ENCODE peak calls at places on chromosomes 11 and 22, in ten cellular contexts. One of them, this sample, is unnamed.

GRCh38 chr11:86374586-86374985 is at the start of gene CCDC81:
- DNase-seq in sigmoid colon: no peak
- DNase-seq in testis: peak; percentile 43
- DNase-seq in tibial nerve: no peak
- DNase-seq in ovary: peak; percentile 30
- DNase-seq in esophagus squamous epithelium: no peak
- DNase-seq in A549: no peak
- DNase-seq in adrenal gland: no peak
- DNase-seq in transverse colon: no peak
- DNase-seq in right lobe of liver: peak; percentile 46
- DNase-seq in this sample: no peak

GRCh38 chr11:5620606-5621521 is 3.9 kb upstream of the TRIM34 start:
- DNase-seq in sigmoid colon: no peak
- DNase-seq in testis: no peak
- DNase-seq in tibial nerve: no peak
- DNase-seq in ovary: no peak
- DNase-seq in esophagus squamous epithelium: no peak
- DNase-seq in A549: peak; percentile 91
- DNase-seq in adrenal gland: no peak
- DNase-seq in transverse colon: no peak
- DNase-seq in right lobe of liver: no peak
- DNase-seq in this sample: peak; percentile 45

GRCh38 chr11:86335131-86335768 is 33.2 kb downstream of the HIKESHI start:
- DNase-seq in sigmoid colon: no peak
- DNase-seq in testis: no peak
- DNase-seq in tibial nerve: no peak
- DNase-seq in ovary: no peak
- DNase-seq in esophagus squamous epithelium: no peak
- DNase-seq in A549: no peak
- DNase-seq in adrenal gland: no peak
- DNase-seq in transverse colon: no peak
- DNase-seq in right lobe of liver: no peak
- DNase-seq in this sample: no peak

GRCh38 chr22:21917206-21917958 is 35.3 kb downstream of the PPM1F start:
- DNase-seq in sigmoid colon: no peak
- DNase-seq in testis: peak; percentile 69
- DNase-seq in tibial nerve: no peak
- DNase-seq in ovary: peak; percentile 47
- DNase-seq in esophagus squamous epithelium: no peak
- DNase-seq in A549: no peak
- DNase-seq in adrenal gland: peak; percentile 75
- DNase-seq in transverse colon: no peak
- DNase-seq in right lobe of liver: no peak
- DNase-seq in this sample: no peak

GRCh38 chr11:128508785-128509518 is 78.4 kb downstream of the ETS1 start:
- DNase-seq in sigmoid colon: no peak
- DNase-seq in testis: no peak
- DNase-seq in tibial nerve: no peak
- DNase-seq in ovary: no peak
- DNase-seq in esophagus squamous epithelium: no peak
- DNase-seq in A549: peak; percentile 74
- DNase-seq in adrenal gland: no peak
- DNase-seq in transverse colon: no peak
- DNase-seq in right lobe of liver: no peak
- DNase-seq in this sample: no peak

GRCh38 chr22:48267681-48268080 is 1505.2 kb downstream of the TBC1D22A start:
- DNase-seq in sigmoid colon: no peak
- DNase-seq in testis: no peak
- DNase-seq in tibial nerve: no peak
- DNase-seq in ovary: no peak
- DNase-seq in esophagus squamous epithelium: no peak
- DNase-seq in A549: no peak
- DNase-seq in adrenal gland: no peak
- DNase-seq in transverse colon: no peak
- DNase-seq in right lobe of liver: no peak
- DNase-seq in this sample: no peak

GRCh38 chr11:58958500-58958899 is 19.2 kb downstream of the GLYATL1 start:
- DNase-seq in sigmoid colon: no peak
- DNase-seq in testis: peak; percentile 60
- DNase-seq in tibial nerve: no peak
- DNase-seq in ovary: no peak
- DNase-seq in esophagus squamous epithelium: no peak
- DNase-seq in A549: peak; percentile 19
- DNase-seq in adrenal gland: peak; percentile 47
- DNase-seq in transverse colon: peak; percentile 67
- DNase-seq in right lobe of liver: no peak
- DNase-seq in this sample: no peak

GRCh38 chr22:39634530-39635399 is 64.2 kb downstream of the CACNA1I start:
- DNase-seq in sigmoid colon: no peak
- DNase-seq in testis: no peak
- DNase-seq in tibial nerve: no peak
- DNase-seq in ovary: no peak
- DNase-seq in esophagus squamous epithelium: no peak
- DNase-seq in A549: peak; percentile 75
- DNase-seq in adrenal gland: peak; percentile 84
- DNase-seq in transverse colon: peak; percentile 49
- DNase-seq in right lobe of liver: no peak
- DNase-seq in this sample: peak; percentile 84

GRCh38 chr22:49825436-49825835 is 2.2 kb downstream of the BRD1 start:
- DNase-seq in sigmoid colon: no peak
- DNase-seq in testis: no peak
- DNase-seq in tibial nerve: no peak
- DNase-seq in ovary: no peak
- DNase-seq in esophagus squamous epithelium: no peak
- DNase-seq in A549: no peak
- DNase-seq in adrenal gland: no peak
- DNase-seq in transverse colon: no peak
- DNase-seq in right lobe of liver: no peak
- DNase-seq in this sample: no peak

GRCh38 chr22:39519681-39520053 is 695 bp upstream of the ATF4 start:
- DNase-seq in sigmoid colon: peak; percentile 87
- DNase-seq in testis: peak; percentile 73
- DNase-seq in tibial nerve: peak; percentile 52
- DNase-seq in ovary: no peak
- DNase-seq in esophagus squamous epithelium: no peak
- DNase-seq in A549: peak; percentile 61
- DNase-seq in adrenal gland: peak; percentile 75
- DNase-seq in transverse colon: peak; percentile 69
- DNase-seq in right lobe of liver: peak; percentile 79
- DNase-seq in this sample: no peak

GRCh38 chr11:77559686-77560425 is 29.9 kb upstream of the AQP11 start:
- DNase-seq in sigmoid colon: no peak
- DNase-seq in testis: no peak
- DNase-seq in tibial nerve: no peak
- DNase-seq in ovary: no peak
- DNase-seq in esophagus squamous epithelium: no peak
- DNase-seq in A549: peak; percentile 61
- DNase-seq in adrenal gland: peak; percentile 82
- DNase-seq in transverse colon: no peak
- DNase-seq in right lobe of liver: no peak
- DNase-seq in this sample: peak; percentile 68

GRCh38 chr11:69810289-69811118 is 8.7 kb downstream of the FGF3 start:
- DNase-seq in sigmoid colon: no peak
- DNase-seq in testis: no peak
- DNase-seq in tibial nerve: no peak
- DNase-seq in ovary: no peak
- DNase-seq in esophagus squamous epithelium: no peak
- DNase-seq in A549: no peak
- DNase-seq in adrenal gland: no peak
- DNase-seq in transverse colon: no peak
- DNase-seq in right lobe of liver: peak; percentile 80
- DNase-seq in this sample: no peak

DNA sequence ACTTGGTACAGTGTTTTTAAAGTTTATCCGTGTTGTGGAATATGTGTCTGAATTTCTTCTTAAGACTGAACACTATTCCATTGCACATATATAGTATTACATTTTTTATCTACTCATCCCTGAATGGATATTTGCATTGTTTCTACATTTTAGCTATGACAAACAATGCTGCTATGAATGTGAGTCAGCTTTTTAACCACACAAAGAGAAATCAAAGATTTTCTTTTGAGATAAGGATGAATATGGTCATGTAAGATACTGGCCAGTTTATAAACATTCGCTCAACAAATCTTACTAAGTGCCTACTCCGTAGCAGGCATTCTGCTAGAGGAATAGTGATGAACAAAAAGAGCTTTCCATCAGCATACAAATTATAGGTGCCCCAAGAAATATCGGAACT is 16.5 kb upstream of the OR9G4 start:
- DNase-seq in sigmoid colon: no peak
- DNase-seq in testis: no peak
- DNase-seq in tibial nerve: no peak
- DNase-seq in ovary: no peak
- DNase-seq in esophagus squamous epithelium: no peak
- DNase-seq in A549: no peak
- DNase-seq in adrenal gland: no peak
- DNase-seq in transverse colon: no peak
- DNase-seq in right lobe of liver: no peak
- DNase-seq in this sample: no peak
- TF ChIP-seq POLR2A in sigmoid colon: no peak
- TF ChIP-seq POLR2A in testis: no peak
- TF ChIP-seq POLR2A in tibial nerve: no peak
- TF ChIP-seq POLR2A in ovary: no peak
- TF ChIP-seq POLR2A in esophagus squamous epithelium: no peak
- TF ChIP-seq POLR2A in A549: no peak
- TF ChIP-seq POLR2A in adrenal gland: no peak
- TF ChIP-seq POLR2A in transverse colon: no peak
- TF ChIP-seq POLR2A in right lobe of liver: no peak
- TF ChIP-seq POLR2A in this sample: no peak

GRCh38 chr11:47524200-47524874 is 28.6 kb downstream of the CELF1 start:
- DNase-seq in sigmoid colon: peak; percentile 76
- DNase-seq in testis: peak; percentile 34
- DNase-seq in tibial nerve: no peak
- DNase-seq in ovary: no peak
- DNase-seq in esophagus squamous epithelium: no peak
- DNase-seq in A549: no peak
- DNase-seq in adrenal gland: peak; percentile 25
- DNase-seq in transverse colon: no peak
- DNase-seq in right lobe of liver: no peak
- DNase-seq in this sample: no peak
- TF ChIP-seq POLR2A in sigmoid colon: no peak
- TF ChIP-seq POLR2A in testis: no peak
- TF ChIP-seq POLR2A in tibial nerve: no peak
- TF ChIP-seq POLR2A in ovary: no peak
- TF ChIP-seq POLR2A in esophagus squamous epithelium: no peak
- TF ChIP-seq POLR2A in A549: no peak
- TF ChIP-seq POLR2A in adrenal gland: no peak
- TF ChIP-seq POLR2A in transverse colon: no peak
- TF ChIP-seq POLR2A in right lobe of liver: no peak
- TF ChIP-seq POLR2A in this sample: no peak

DNA sequence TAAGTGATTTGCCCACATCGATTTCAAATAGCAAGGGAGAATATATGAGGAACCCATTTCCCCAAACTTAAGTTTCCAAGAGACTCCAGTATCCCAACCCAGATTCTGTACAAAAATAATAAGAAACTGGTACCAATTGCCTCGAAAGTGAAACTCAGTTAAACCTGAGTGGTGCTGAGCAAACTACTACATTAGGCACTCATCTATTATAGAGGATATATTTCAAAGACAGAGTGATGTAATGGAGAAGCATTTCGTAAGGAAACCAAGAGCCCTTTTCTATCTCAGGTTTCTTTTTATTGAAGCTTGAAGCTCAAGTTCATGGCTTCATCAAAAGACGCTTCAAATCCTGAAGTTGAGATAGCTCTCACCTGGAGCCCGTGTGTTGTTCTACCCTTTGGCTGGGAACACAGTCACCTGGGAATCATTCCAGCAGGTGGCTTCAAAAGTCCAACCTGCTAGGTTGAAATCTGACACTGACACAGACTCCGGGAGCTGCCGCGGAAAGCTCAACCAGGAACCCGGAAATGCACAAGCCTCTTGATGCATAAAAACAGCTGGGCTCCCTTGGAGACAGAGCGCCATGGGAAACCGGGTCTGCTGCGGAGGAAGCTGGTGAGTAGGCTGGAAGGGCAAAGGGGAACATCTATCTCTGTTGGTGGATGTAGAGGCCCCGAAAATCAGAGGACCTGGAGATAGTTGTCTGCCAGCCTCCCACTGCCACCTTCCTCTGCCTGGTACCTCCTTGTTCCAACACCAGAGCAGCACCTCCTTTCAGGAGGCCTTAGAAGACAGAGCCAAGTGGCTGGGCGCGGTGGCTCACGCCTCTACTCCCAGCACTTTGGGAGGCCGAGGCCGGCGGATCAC is at the start of gene C11orf52:
- DNase-seq in sigmoid colon: no peak
- DNase-seq in testis: no peak
- DNase-seq in tibial nerve: no peak
- DNase-seq in ovary: no peak
- DNase-seq in esophagus squamous epithelium: no peak
- DNase-seq in A549: no peak
- DNase-seq in adrenal gland: no peak
- DNase-seq in transverse colon: peak; percentile 81
- DNase-seq in right lobe of liver: peak; percentile 82
- DNase-seq in this sample: no peak
- TF ChIP-seq POLR2A in sigmoid colon: no peak
- TF ChIP-seq POLR2A in testis: no peak
- TF ChIP-seq POLR2A in tibial nerve: no peak
- TF ChIP-seq POLR2A in ovary: no peak
- TF ChIP-seq POLR2A in esophagus squamous epithelium: no peak
- TF ChIP-seq POLR2A in A549: no peak
- TF ChIP-seq POLR2A in adrenal gland: no peak
- TF ChIP-seq POLR2A in transverse colon: peak; percentile 66
- TF ChIP-seq POLR2A in right lobe of liver: peak; percentile 61
- TF ChIP-seq POLR2A in this sample: no peak

GRCh38 chr11:57777969-57778317 is 16.3 kb downstream of the CTNND1 start:
- DNase-seq in sigmoid colon: no peak
- DNase-seq in testis: no peak
- DNase-seq in tibial nerve: no peak
- DNase-seq in ovary: no peak
- DNase-seq in esophagus squamous epithelium: no peak
- DNase-seq in A549: peak; percentile 70
- DNase-seq in adrenal gland: no peak
- DNase-seq in transverse colon: peak; percentile 79
- DNase-seq in right lobe of liver: no peak
- DNase-seq in this sample: no peak

GRCh38 chr11:57776577-57776976 is 15.0 kb downstream of the CTNND1 start:
- DNase-seq in sigmoid colon: no peak
- DNase-seq in testis: no peak
- DNase-seq in tibial nerve: no peak
- DNase-seq in ovary: no peak
- DNase-seq in esophagus squamous epithelium: no peak
- DNase-seq in A549: no peak
- DNase-seq in adrenal gland: no peak
- DNase-seq in transverse colon: no peak
- DNase-seq in right lobe of liver: no peak
- DNase-seq in this sample: no peak

GRCh38 chr11:57779275-57779674 is 17.7 kb downstream of the CTNND1 start:
- DNase-seq in sigmoid colon: no peak
- DNase-seq in testis: peak; percentile 62
- DNase-seq in tibial nerve: no peak
- DNase-seq in ovary: no peak
- DNase-seq in esophagus squamous epithelium: no peak
- DNase-seq in A549: peak; percentile 63
- DNase-seq in adrenal gland: peak; percentile 40
- DNase-seq in transverse colon: no peak
- DNase-seq in right lobe of liver: no peak
- DNase-seq in this sample: no peak

GRCh38 chr11:57776101-57776511 is 14.5 kb downstream of the CTNND1 start:
- DNase-seq in sigmoid colon: no peak
- DNase-seq in testis: no peak
- DNase-seq in tibial nerve: no peak
- DNase-seq in ovary: no peak
- DNase-seq in esophagus squamous epithelium: no peak
- DNase-seq in A549: no peak
- DNase-seq in adrenal gland: no peak
- DNase-seq in transverse colon: no peak
- DNase-seq in right lobe of liver: no peak
- DNase-seq in this sample: no peak

GRCh38 chr11:57778318-57779037 is 16.9 kb downstream of the CTNND1 start:
- DNase-seq in sigmoid colon: peak; percentile 94
- DNase-seq in testis: peak; percentile 96
- DNase-seq in tibial nerve: peak; percentile 86
- DNase-seq in ovary: peak; percentile 88
- DNase-seq in esophagus squamous epithelium: no peak
- DNase-seq in A549: peak; percentile 94
- DNase-seq in adrenal gland: peak; percentile 98
- DNase-seq in transverse colon: peak; percentile 92
- DNase-seq in right lobe of liver: peak; percentile 94
- DNase-seq in this sample: peak; percentile 67
- TF ChIP-seq POLR2A in sigmoid colon: no peak
- TF ChIP-seq POLR2A in testis: no peak
- TF ChIP-seq POLR2A in tibial nerve: peak; percentile 38
- TF ChIP-seq POLR2A in ovary: peak; percentile 19
- TF ChIP-seq POLR2A in esophagus squamous epithelium: no peak
- TF ChIP-seq POLR2A in A549: no peak
- TF ChIP-seq POLR2A in adrenal gland: no peak
- TF ChIP-seq POLR2A in transverse colon: peak; percentile 60
- TF ChIP-seq POLR2A in right lobe of liver: peak; percentile 49
- TF ChIP-seq POLR2A in this sample: no peak